ENCODE peak calls at places on chromosome 14, in eight cellular contexts. U, I, M, R, Q, C, E and V are unnamed samples.

GRCh38 chr14:24103451-24103850 is 9.3 kb downstream of the PCK2 start:
- DNase-seq in U (no peak), I (no peak), M (no peak), R (no peak), Q (no peak), C (no peak), E (no peak), V (peak)

GRCh38 chr14:92556255-92556741 is 42.7 kb downstream of the RIN3 start:
- DNase-seq in U (no peak), I (no peak), M (no peak), R (no peak), Q (no peak), C (no peak), E (no peak), V (no peak)

GRCh38 chr14:38290601-38291190 is 34.8 kb upstream of the CLEC14A start:
- DNase-seq in U (peak), I (no peak), M (no peak), R (no peak), Q (no peak), C (no peak), E (no peak), V (no peak)

GRCh38 chr14:39016733-39017095 is 86.3 kb downstream of the SEC23A start:
- DNase-seq in U (no peak), I (no peak), M (no peak), R (no peak), Q (no peak), C (no peak), E (no peak), V (no peak)

GRCh38 chr14:92877757-92878431 is 45.1 kb upstream of the CHGA start:
- DNase-seq in U (peak), I (no peak), M (no peak), R (no peak), Q (no peak), C (peak), E (peak), V (peak)

GRCh38 chr14:69980457-69981414 is 101.5 kb downstream of the SMOC1 start:
- DNase-seq in U (no peak), I (no peak), M (no peak), R (peak), Q (no peak), C (no peak), E (no peak), V (no peak)

GRCh38 chr14:32190713-32191112 is 11.1 kb upstream of the RNU6-7 start:
- DNase-seq in U (no peak), I (no peak), M (no peak), R (no peak), Q (no peak), C (no peak), E (no peak), V (no peak)

GRCh38 chr14:53458368-53458814 is 305.3 kb upstream of the DDHD1 start:
- DNase-seq in U (peak), I (no peak), M (no peak), R (no peak), Q (no peak), C (no peak), E (no peak), V (no peak)

GRCh38 chr14:100078216-100078780 is 13.1 kb downstream of the EVL start:
- DNase-seq in U (no peak), I (no peak), M (no peak), R (no peak), Q (no peak), C (no peak), E (no peak), V (no peak)

GRCh38 chr14:56494167-56494566 is 85.4 kb upstream of the TMEM260 start:
- DNase-seq in U (no peak), I (no peak), M (no peak), R (no peak), Q (no peak), C (no peak), E (no peak), V (no peak)

GRCh38 chr14:21014761-21015190 is 10.1 kb downstream of the NDRG2 start:
- DNase-seq in U (peak), I (no peak), M (peak), R (peak), Q (peak), C (peak), E (peak), V (peak)

GRCh38 chr14:78074546-78074945 is 95.6 kb upstream of the NRXN3 start:
- DNase-seq in U (no peak), I (no peak), M (no peak), R (no peak), Q (no peak), C (no peak), E (no peak), V (no peak)

GRCh38 chr14:100850841-100851585 is 25.1 kb downstream of the MEG3 start:
- DNase-seq in U (peak), I (peak), M (peak), R (peak), Q (no peak), C (peak), E (peak), V (peak)

GRCh38 chr14:70662816-70663215 is 21.1 kb downstream of the TTC9 start:
- DNase-seq in U (no peak), I (no peak), M (no peak), R (no peak), Q (no peak), C (no peak), E (no peak), V (no peak)

GRCh38 chr14:78902010-78902623 is 731.9 kb downstream of the NRXN3 start:
- DNase-seq in U (peak), I (no peak), M (peak), R (no peak), Q (no peak), C (no peak), E (peak), V (no peak)

GRCh38 chr14:76876076-76876475 is 49.9 kb downstream of the LRRC74A start:
- DNase-seq in U (peak), I (no peak), M (peak), R (peak), Q (no peak), C (no peak), E (peak), V (no peak)

GRCh38 chr14:78405071-78405856 is 235.1 kb downstream of the NRXN3 start:
- DNase-seq in U (no peak), I (no peak), M (no peak), R (no peak), Q (no peak), C (no peak), E (no peak), V (no peak)

GRCh38 chr14:69274321-69274720 is 14.4 kb downstream of the GALNT16 start:
- DNase-seq in U (no peak), I (no peak), M (no peak), R (no peak), Q (no peak), C (no peak), E (no peak), V (no peak)

GRCh38 chr14:103144085-103144484 is 20.8 kb downstream of the TNFAIP2 start:
- DNase-seq in U (no peak), I (no peak), M (no peak), R (no peak), Q (no peak), C (no peak), E (no peak), V (no peak)

GRCh38 chr14:103628221-103628683 is 759 bp upstream of the KLC1 start:
- DNase-seq in U (no peak), I (no peak), M (peak), R (peak), Q (no peak), C (peak), E (peak), V (peak)

GRCh38 chr14:98593361-98593761 is 678.6 kb downstream of the BCL11B start:
- DNase-seq in U (no peak), I (no peak), M (no peak), R (no peak), Q (no peak), C (no peak), E (no peak), V (no peak)

GRCh38 chr14:30223385-30223785 is 295.7 kb upstream of the PRKD1 start:
- DNase-seq in U (peak), I (no peak), M (peak), R (peak), Q (no peak), C (no peak), E (no peak), V (no peak)

GRCh38 chr14:33986804-33987203 is 35.9 kb upstream of the EGLN3 start:
- DNase-seq in U (no peak), I (no peak), M (no peak), R (no peak), Q (no peak), C (no peak), E (no peak), V (no peak)

GRCh38 chr14:90962505-90962904 is 97.9 kb downstream of the RPS6KA5 start:
- DNase-seq in U (no peak), I (no peak), M (no peak), R (no peak), Q (no peak), C (no peak), E (no peak), V (no peak)

GRCh38 chr14:96274122-96274910 is 18.3 kb downstream of the BDKRB1 start:
- DNase-seq in U (no peak), I (no peak), M (no peak), R (no peak), Q (no peak), C (no peak), E (peak), V (no peak)

GRCh38 chr14:78836777-78837176 is 666.6 kb downstream of the NRXN3 start:
- DNase-seq in U (peak), I (no peak), M (peak), R (no peak), Q (peak), C (no peak), E (peak), V (no peak)

GRCh38 chr14:56650977-56651376 is 71.4 kb downstream of the TMEM260 start:
- DNase-seq in U (no peak), I (no peak), M (no peak), R (no peak), Q (no peak), C (no peak), E (no peak), V (no peak)

GRCh38 chr14:60723218-60724079 is 702 bp downstream of the SIX4 start:
- DNase-seq in U (no peak), I (peak), M (peak), R (no peak), Q (no peak), C (peak), E (peak), V (peak)

GRCh38 chr14:21917699-21918436 is 244.2 kb upstream of the OR4E1 start:
- DNase-seq in U (peak), I (no peak), M (peak), R (no peak), Q (peak), C (no peak), E (no peak), V (no peak)

GRCh38 chr14:59197695-59198262 is 9.3 kb downstream of the DAAM1 start:
- DNase-seq in U (no peak), I (no peak), M (no peak), R (no peak), Q (no peak), C (no peak), E (no peak), V (no peak)

GRCh38 chr14:68790656-68791077 is 2.2 kb downstream of the ZFP36L1 start:
- DNase-seq in U (no peak), I (no peak), M (peak), R (peak), Q (no peak), C (no peak), E (peak), V (peak)

GRCh38 chr14:99768381-99768780 is 24.8 kb upstream of the EML1 start:
- DNase-seq in U (no peak), I (no peak), M (no peak), R (no peak), Q (no peak), C (peak), E (no peak), V (no peak)

GRCh38 chr14:103818422-103818821 is 29.0 kb downstream of the PPP1R13B start:
- DNase-seq in U (no peak), I (no peak), M (no peak), R (no peak), Q (no peak), C (no peak), E (no peak), V (no peak)

GRCh38 chr14:42078345-42078744 is 471.7 kb downstream of the LRFN5 start:
- DNase-seq in U (no peak), I (no peak), M (no peak), R (no peak), Q (no peak), C (no peak), E (no peak), V (no peak)

GRCh38 chr14:104367811-104368750 is 211.5 kb upstream of the C14orf180 start:
- DNase-seq in U (no peak), I (no peak), M (no peak), R (no peak), Q (no peak), C (no peak), E (no peak), V (no peak)

GRCh38 chr14:40476005-40476404 is 1043.8 kb upstream of the FBXO33 start:
- DNase-seq in U (no peak), I (no peak), M (no peak), R (no peak), Q (no peak), C (no peak), E (no peak), V (no peak)

GRCh38 chr14:94906991-94907587 is 137.2 kb upstream of the GSC start:
- DNase-seq in U (no peak), I (no peak), M (no peak), R (no peak), Q (no peak), C (no peak), E (no peak), V (peak)

GRCh38 chr14:94903338-94903737 is 133.4 kb upstream of the GSC start:
- DNase-seq in U (no peak), I (no peak), M (no peak), R (no peak), Q (no peak), C (no peak), E (no peak), V (peak)

GRCh38 chr14:94904636-94905035 is 134.7 kb upstream of the GSC start:
- DNase-seq in U (no peak), I (no peak), M (no peak), R (peak), Q (no peak), C (no peak), E (no peak), V (no peak)

GRCh38 chr14:94906577-94906976 is 136.7 kb upstream of the GSC start:
- DNase-seq in U (no peak), I (no peak), M (no peak), R (no peak), Q (no peak), C (no peak), E (no peak), V (no peak)

GRCh38 chr14:94907626-94908261 is 137.8 kb upstream of the GSC start:
- DNase-seq in U (no peak), I (no peak), M (no peak), R (no peak), Q (no peak), C (no peak), E (no peak), V (peak)
- TF ChIP-seq POLR2AphosphoS5 in U (no peak), I (no peak), M (no peak), R (no peak), Q (no peak), C (no peak), E (no peak), V (no peak)

GRCh38 chr14:105486974-105487448 is 325 bp downstream of the CRIP1 start:
- DNase-seq in U (no peak), I (no peak), M (no peak), R (no peak), Q (no peak), C (peak), E (peak), V (peak)
- TF ChIP-seq POLR2AphosphoS5 in U (peak), I (no peak), M (no peak), R (no peak), Q (peak), C (peak), E (no peak), V (peak)

DNA sequence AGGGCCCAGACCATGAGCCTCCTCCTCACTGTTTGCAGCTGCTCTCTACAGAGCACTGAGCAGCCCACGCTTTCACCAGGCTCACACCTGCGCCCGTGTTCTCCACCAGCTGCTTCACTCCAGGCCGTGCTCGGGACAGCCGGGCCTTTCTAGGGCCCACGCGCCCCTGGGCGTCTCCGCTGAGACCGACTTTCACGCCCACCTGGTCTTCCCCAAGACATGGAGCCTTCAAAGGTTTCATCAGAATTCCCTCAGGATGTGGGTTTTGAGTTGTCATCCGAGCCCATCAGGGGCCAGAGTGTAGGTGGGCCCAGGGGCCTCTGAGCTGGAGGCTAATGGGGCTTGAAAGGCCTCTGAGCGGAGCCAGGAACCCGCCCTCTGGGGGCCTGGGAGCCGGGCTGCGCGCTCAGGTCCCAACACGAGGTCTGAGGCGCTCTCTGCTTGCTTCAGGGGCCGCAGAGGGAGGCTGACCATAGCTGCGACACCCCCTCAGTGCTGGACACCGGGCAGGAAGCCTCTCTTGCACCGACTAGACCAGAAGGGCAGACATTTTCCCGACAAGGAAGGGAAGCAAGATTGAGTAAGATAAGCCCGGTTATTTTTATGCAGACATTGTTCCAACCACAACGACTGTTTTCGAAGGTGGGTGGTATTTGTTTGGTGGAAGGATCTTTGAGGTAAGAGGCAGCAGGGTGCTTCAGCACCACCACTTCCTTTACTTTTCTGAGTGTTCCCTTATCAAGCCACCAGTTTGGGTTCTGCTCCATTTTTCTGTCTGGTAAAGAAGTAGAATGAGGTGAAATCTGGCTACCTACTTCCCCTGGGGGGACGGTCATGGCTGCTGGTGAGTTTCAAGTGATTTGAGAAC is 125.0 kb upstream of the FUT8 start:
- DNase-seq in U (no peak), I (peak), M (no peak), R (no peak), Q (no peak), C (no peak), E (no peak), V (peak)
- TF ChIP-seq POLR2AphosphoS5 in U (no peak), I (no peak), M (no peak), R (no peak), Q (no peak), C (no peak), E (no peak), V (peak)

GRCh38 chr14:50830044-50830931 is 674 bp downstream of the NIN start:
- DNase-seq in U (peak), I (peak), M (peak), R (peak), Q (peak), C (peak), E (peak), V (peak)

GRCh38 chr14:50831704-50832130 is 755 bp upstream of the NIN start:
- DNase-seq in U (no peak), I (no peak), M (no peak), R (no peak), Q (no peak), C (no peak), E (no peak), V (no peak)

GRCh38 chr14:50832935-50833607 is 2.1 kb upstream of the NIN start:
- DNase-seq in U (peak), I (no peak), M (peak), R (no peak), Q (no peak), C (no peak), E (no peak), V (no peak)

GRCh38 chr14:50829472-50830043 is 1.4 kb downstream of the NIN start:
- DNase-seq in U (no peak), I (no peak), M (no peak), R (no peak), Q (no peak), C (no peak), E (peak), V (no peak)

GRCh38 chr14:50830932-50831703 is at the start of gene NIN:
- DNase-seq in U (peak), I (peak), M (peak), R (peak), Q (no peak), C (peak), E (peak), V (peak)
- TF ChIP-seq POLR2AphosphoS5 in U (no peak), I (peak), M (no peak), R (no peak), Q (peak), C (no peak), E (no peak), V (peak)